ENCODE peak calls at places on chromosomes 11 and 22, in four cellular contexts. K is K562, Z is A549, M is GM12878. W is an unnamed sample.

GRCh38 chr11:118921121-118921928 is 4.4 kb downstream of the BCL9L start:
- DNase-seq in K (no peak), Z (no peak), M (no peak), W (peak; percentile 94)

GRCh38 chr22:30668306-30668655 is 606 bp upstream of the DUSP18 start:
- DNase-seq in K (peak; percentile 20), Z (peak; percentile 30), M (no peak), W (no peak)

GRCh38 chr11:44264761-44265160 is 45.2 kb downstream of the ALX4 start:
- DNase-seq in K (no peak), Z (no peak), M (no peak), W (no peak)

GRCh38 chr11:115338476-115338875 is 165.7 kb downstream of the CADM1 start:
- DNase-seq in K (no peak), Z (no peak), M (no peak), W (no peak)

GRCh38 chr11:134524876-134525845 is 113.1 kb upstream of the B3GAT1 start:
- DNase-seq in K (no peak), Z (no peak), M (no peak), W (no peak)

GRCh38 chr11:117875397-117876048 is 935 bp downstream of the FXYD6 start:
- DNase-seq in K (no peak), Z (no peak), M (no peak), W (no peak)

GRCh38 chr11:26333906-26334305 is 2.0 kb downstream of the ANO3 start:
- DNase-seq in K (no peak), Z (no peak), M (no peak), W (no peak)

GRCh38 chr11:113475160-113475761 is at the start of gene DRD2:
- DNase-seq in K (no peak), Z (no peak), M (no peak), W (no peak)

GRCh38 chr11:12845739-12846358 is 163.3 kb upstream of the RASSF10 start:
- DNase-seq in K (peak; percentile 58), Z (no peak), M (no peak), W (peak; percentile 98)

GRCh38 chr11:108734956-108735559 is 70.2 kb downstream of the DDX10 start:
- DNase-seq in K (peak; percentile 18), Z (no peak), M (no peak), W (peak; percentile 21)

GRCh38 chr11:58286249-58286648 is 18.2 kb upstream of the OR10W1 start:
- DNase-seq in K (peak; percentile 9), Z (peak; percentile 7), M (no peak), W (peak; percentile 54)

GRCh38 chr11:129041611-129042018 is 98.9 kb upstream of the TP53AIP1 start:
- DNase-seq in K (no peak), Z (no peak), M (no peak), W (no peak)

GRCh38 chr11:119734788-119735187 is 5.8 kb upstream of the NECTIN1 start:
- DNase-seq in K (no peak), Z (no peak), M (no peak), W (no peak)

GRCh38 chr11:62193954-62194353 is 3.9 kb downstream of the SCGB1D1 start:
- DNase-seq in K (no peak), Z (no peak), M (no peak), W (no peak)

GRCh38 chr11:61922539-61922938 is 5.2 kb upstream of the RAB3IL1 start:
- DNase-seq in K (peak; percentile 74), Z (no peak), M (no peak), W (no peak)

GRCh38 chr11:16895306-16895705 is 118.9 kb downstream of the PLEKHA7 start:
- DNase-seq in K (no peak), Z (no peak), M (no peak), W (no peak)

GRCh38 chr11:122723576-122723975 is 68.1 kb downstream of the UBASH3B start:
- DNase-seq in K (no peak), Z (no peak), M (no peak), W (no peak)

GRCh38 chr11:43919852-43920597 is 22.4 kb upstream of the C11orf96 start:
- DNase-seq in K (no peak), Z (no peak), M (no peak), W (no peak)

GRCh38 chr11:82871646-82872045 is 28.6 kb downstream of the PRCP start:
- DNase-seq in K (no peak), Z (no peak), M (no peak), W (no peak)

GRCh38 chr22:42994276-42994916 is 20.6 kb downstream of the PACSIN2 start:
- DNase-seq in K (no peak), Z (no peak), M (no peak), W (peak; percentile 27)

GRCh38 chr11:61280883-61281580 is 14.1 kb downstream of the VWCE start:
- DNase-seq in K (no peak), Z (no peak), M (no peak), W (no peak)

GRCh38 chr22:27115816-27116256 is 458.4 kb downstream of the MIAT start:
- DNase-seq in K (no peak), Z (peak; percentile 60), M (no peak), W (peak; percentile 77)

GRCh38 chr22:17944205-17944725 is 80.1 kb downstream of the MICAL3 start:
- DNase-seq in K (no peak), Z (no peak), M (no peak), W (no peak)

GRCh38 chr11:61077936-61078335 is 24.4 kb upstream of the CD5 start:
- DNase-seq in K (no peak), Z (no peak), M (no peak), W (no peak)

GRCh38 chr11:129458756-129459535 is 83.3 kb downstream of the BARX2 start:
- DNase-seq in K (no peak), Z (no peak), M (no peak), W (no peak)

GRCh38 chr11:119204066-119204465 is 2.1 kb upstream of the CBL start:
- DNase-seq in K (no peak), Z (no peak), M (no peak), W (no peak)

GRCh38 chr22:36022162-36022561 is 6.5 kb downstream of the RBFOX2 start:
- DNase-seq in K (no peak), Z (no peak), M (no peak), W (no peak)

GRCh38 chr11:2513441-2513840 is 68.6 kb downstream of the KCNQ1 start:
- DNase-seq in K (peak; percentile 4), Z (no peak), M (no peak), W (no peak)
- TF ChIP-seq POLR2AphosphoS2 in K (no peak), Z (no peak), M (no peak), W (no peak)

GRCh38 chr22:46019351-46019750 is 42.4 kb upstream of the WNT7B start:
- DNase-seq in K (no peak), Z (no peak), M (no peak), W (no peak)
- TF ChIP-seq POLR2AphosphoS2 in K (no peak), Z (no peak), M (no peak), W (no peak)

GRCh38 chr22:38953091-38953490 is 4.3 kb upstream of the APOBEC3A start:
- DNase-seq in K (no peak), Z (no peak), M (no peak), W (no peak)

GRCh38 chr22:38955250-38955775 is 2.1 kb upstream of the APOBEC3A start:
- DNase-seq in K (no peak), Z (no peak), M (no peak), W (no peak)

GRCh38 chr22:38954414-38955043 is 2.9 kb upstream of the APOBEC3A start:
- DNase-seq in K (no peak), Z (no peak), M (no peak), W (no peak)

GRCh38 chr22:38952382-38952993 is 4.9 kb upstream of the APOBEC3A start:
- DNase-seq in K (no peak), Z (no peak), M (no peak), W (no peak)

DNA sequence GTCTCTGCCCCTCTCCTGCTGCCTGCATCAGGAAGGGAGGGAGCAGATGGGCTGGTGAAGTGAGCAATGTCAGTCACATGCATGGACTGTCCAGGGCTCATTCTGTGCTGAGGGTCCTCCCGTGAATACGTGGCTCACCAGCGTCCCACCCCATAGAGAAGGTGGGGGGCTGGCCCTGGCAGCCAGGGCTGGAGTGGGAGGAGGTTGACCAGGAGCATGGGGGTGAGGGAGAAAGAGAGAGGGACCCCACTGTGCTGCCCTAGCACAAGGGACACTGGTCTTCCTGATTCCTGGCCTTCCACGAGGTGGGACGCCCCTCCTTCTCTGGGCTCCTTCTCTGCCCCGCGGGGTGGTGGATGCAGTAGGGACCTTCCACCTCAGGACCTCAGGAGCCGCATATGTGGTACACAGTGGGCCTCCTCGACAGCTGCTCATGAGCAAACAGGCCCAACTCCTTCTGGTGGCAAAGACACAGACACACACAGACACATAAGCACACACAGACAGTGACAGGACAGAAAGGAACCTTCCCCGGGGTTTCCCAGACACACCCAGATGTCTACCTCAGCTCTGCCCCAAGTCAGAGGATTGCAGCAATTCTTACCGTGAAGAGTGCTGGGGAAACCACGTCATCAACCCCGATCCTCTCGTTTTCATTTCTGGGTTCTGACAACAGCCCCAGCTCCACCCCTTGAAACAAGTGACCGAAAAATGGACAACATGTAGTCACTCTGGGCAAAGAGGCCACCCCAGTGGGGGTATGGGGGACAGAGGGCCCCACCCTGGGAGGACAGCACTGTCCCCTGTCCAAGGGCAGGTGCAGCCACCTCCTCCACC is 3.6 kb upstream of the APOBEC3A start:
- DNase-seq in K (no peak), Z (peak; percentile 38), M (peak; percentile 85), W (no peak)
- TF ChIP-seq POLR2AphosphoS2 in K (no peak), Z (no peak), M (no peak), W (no peak)

GRCh38 chr11:116851631-116852030 is 14.2 kb upstream of the APOA1 start:
- DNase-seq in K (no peak), Z (no peak), M (no peak), W (no peak)
- TF ChIP-seq POLR2AphosphoS2 in K (no peak), Z (no peak), M (no peak), W (no peak)

GRCh38 chr11:78149646-78150045 is 10.2 kb upstream of the ALG8 start:
- DNase-seq in K (no peak), Z (peak; percentile 18), M (no peak), W (no peak)
- TF ChIP-seq POLR2AphosphoS2 in K (no peak), Z (no peak), M (no peak), W (no peak)

GRCh38 chr22:25110846-25111578 is 88.6 kb upstream of the CRYBB3 start:
- DNase-seq in K (peak; percentile 33), Z (peak; percentile 50), M (peak; percentile 26), W (peak; percentile 91)
- TF ChIP-seq POLR2AphosphoS2 in K (no peak), Z (no peak), M (no peak), W (no peak)